ENCODE peak calls at places on chromosome 1, in six cellular contexts. One of them, this sample, is unnamed.

GRCh38 chr1:220521755-220522154 is 6.2 kb upstream of the MARK1 start:
- DNase-seq in transverse colon: no peak
- DNase-seq in Panc1: no peak
- DNase-seq in breast epithelium: no peak
- DNase-seq in upper lobe of left lung: no peak
- DNase-seq in esophagus muscularis mucosa: no peak
- DNase-seq in this sample: no peak

GRCh38 chr1:189851806-189852367 is 625.8 kb downstream of the BRINP3 start:
- DNase-seq in Panc1: no peak
- DNase-seq in esophagus muscularis mucosa: no peak
- DNase-seq in upper lobe of left lung: no peak
- DNase-seq in transverse colon: no peak
- DNase-seq in breast epithelium: no peak
- DNase-seq in this sample: no peak

GRCh38 chr1:33886452-33886851 is 22.6 kb downstream of the HMGB4 start:
- DNase-seq in transverse colon: no peak
- DNase-seq in upper lobe of left lung: no peak
- DNase-seq in breast epithelium: no peak
- DNase-seq in esophagus muscularis mucosa: no peak
- DNase-seq in Panc1: no peak
- DNase-seq in this sample: no peak

GRCh38 chr1:171310661-171311087 is 3.3 kb upstream of the FMO4 start:
- DNase-seq in esophagus muscularis mucosa: peak; percentile 66
- DNase-seq in upper lobe of left lung: no peak
- DNase-seq in transverse colon: no peak
- DNase-seq in Panc1: no peak
- DNase-seq in breast epithelium: no peak
- DNase-seq in this sample: no peak

GRCh38 chr1:173669491-173669941 is at the start of gene ANKRD45:
- DNase-seq in transverse colon: no peak
- DNase-seq in esophagus muscularis mucosa: no peak
- DNase-seq in breast epithelium: no peak
- DNase-seq in upper lobe of left lung: peak; percentile 51
- DNase-seq in Panc1: no peak
- DNase-seq in this sample: no peak

GRCh38 chr1:26696645-26697440 is 1.0 kb downstream of the ARID1A start:
- DNase-seq in esophagus muscularis mucosa: no peak
- DNase-seq in upper lobe of left lung: peak; percentile 37
- DNase-seq in breast epithelium: no peak
- DNase-seq in Panc1: no peak
- DNase-seq in transverse colon: peak; percentile 52
- DNase-seq in this sample: no peak

GRCh38 chr1:19484338-19484792 is 974 bp downstream of the CAPZB start:
- DNase-seq in transverse colon: no peak
- DNase-seq in esophagus muscularis mucosa: no peak
- DNase-seq in breast epithelium: no peak
- DNase-seq in Panc1: no peak
- DNase-seq in upper lobe of left lung: no peak
- DNase-seq in this sample: no peak

GRCh38 chr1:25148673-25149300 is 83.5 kb downstream of the SYF2 start:
- DNase-seq in transverse colon: peak; percentile 17
- DNase-seq in esophagus muscularis mucosa: peak; percentile 50
- DNase-seq in breast epithelium: no peak
- DNase-seq in upper lobe of left lung: no peak
- DNase-seq in Panc1: peak; percentile 7
- DNase-seq in this sample: no peak

GRCh38 chr1:209095627-209096595 is 487.6 kb upstream of the CAMK1G start:
- DNase-seq in Panc1: no peak
- DNase-seq in esophagus muscularis mucosa: no peak
- DNase-seq in breast epithelium: no peak
- DNase-seq in upper lobe of left lung: no peak
- DNase-seq in transverse colon: no peak
- DNase-seq in this sample: no peak

GRCh38 chr1:61441723-61442262 is 283.1 kb downstream of the TM2D1 start:
- DNase-seq in esophagus muscularis mucosa: peak; percentile 92
- DNase-seq in breast epithelium: no peak
- DNase-seq in upper lobe of left lung: no peak
- DNase-seq in transverse colon: no peak
- DNase-seq in Panc1: no peak
- DNase-seq in this sample: no peak

GRCh38 chr1:84582802-84583587 is 8.8 kb upstream of the CTBS start:
- DNase-seq in esophagus muscularis mucosa: no peak
- DNase-seq in breast epithelium: no peak
- DNase-seq in upper lobe of left lung: no peak
- DNase-seq in transverse colon: no peak
- DNase-seq in Panc1: no peak
- DNase-seq in this sample: no peak

GRCh38 chr1:188463919-188464318 is 1635.2 kb downstream of the PLA2G4A start:
- DNase-seq in upper lobe of left lung: no peak
- DNase-seq in breast epithelium: no peak
- DNase-seq in Panc1: no peak
- DNase-seq in esophagus muscularis mucosa: no peak
- DNase-seq in transverse colon: no peak
- DNase-seq in this sample: no peak

GRCh38 chr1:247288341-247288740 is 32.5 kb downstream of the VN1R5 start:
- DNase-seq in upper lobe of left lung: no peak
- DNase-seq in esophagus muscularis mucosa: peak; percentile 31
- DNase-seq in Panc1: no peak
- DNase-seq in breast epithelium: no peak
- DNase-seq in transverse colon: no peak
- DNase-seq in this sample: peak; percentile 40

GRCh38 chr1:26353976-26354820 is at the start of gene CRYBG2:
- DNase-seq in esophagus muscularis mucosa: no peak
- DNase-seq in upper lobe of left lung: peak; percentile 45
- DNase-seq in breast epithelium: no peak
- DNase-seq in transverse colon: peak; percentile 84
- DNase-seq in Panc1: no peak
- DNase-seq in this sample: no peak

GRCh38 chr1:158999301-159000069 is 10.2 kb upstream of the IFI16 start:
- DNase-seq in upper lobe of left lung: peak; percentile 63
- DNase-seq in transverse colon: peak; percentile 57
- DNase-seq in breast epithelium: peak; percentile 95
- DNase-seq in esophagus muscularis mucosa: peak; percentile 95
- DNase-seq in Panc1: no peak
- DNase-seq in this sample: peak; percentile 97

GRCh38 chr1:180482425-180483275 is 19.7 kb downstream of the ACBD6 start:
- DNase-seq in upper lobe of left lung: no peak
- DNase-seq in breast epithelium: no peak
- DNase-seq in transverse colon: no peak
- DNase-seq in Panc1: peak; percentile 36
- DNase-seq in esophagus muscularis mucosa: no peak
- DNase-seq in this sample: no peak

GRCh38 chr1:217063065-217063908 is 340.1 kb upstream of the ESRRG start:
- DNase-seq in Panc1: no peak
- DNase-seq in breast epithelium: no peak
- DNase-seq in esophagus muscularis mucosa: no peak
- DNase-seq in upper lobe of left lung: no peak
- DNase-seq in transverse colon: peak; percentile 14
- DNase-seq in this sample: no peak

GRCh38 chr1:33332357-33332789 is 11.5 kb upstream of the A3GALT2 start:
- DNase-seq in esophagus muscularis mucosa: no peak
- DNase-seq in upper lobe of left lung: no peak
- DNase-seq in Panc1: no peak
- DNase-seq in transverse colon: no peak
- DNase-seq in breast epithelium: no peak
- DNase-seq in this sample: no peak

GRCh38 chr1:150875197-150876110 is 945 bp downstream of the ARNT start:
- DNase-seq in upper lobe of left lung: peak; percentile 30
- DNase-seq in breast epithelium: no peak
- DNase-seq in Panc1: no peak
- DNase-seq in transverse colon: peak; percentile 17
- DNase-seq in esophagus muscularis mucosa: no peak
- DNase-seq in this sample: no peak

GRCh38 chr1:22826630-22827580 is 116.3 kb downstream of the EPHB2 start:
- DNase-seq in transverse colon: no peak
- DNase-seq in upper lobe of left lung: peak; percentile 64
- DNase-seq in esophagus muscularis mucosa: no peak
- DNase-seq in Panc1: no peak
- DNase-seq in breast epithelium: peak; percentile 78
- DNase-seq in this sample: no peak

GRCh38 chr1:219128957-219129356 is 44.7 kb upstream of the LYPLAL1 start:
- DNase-seq in transverse colon: no peak
- DNase-seq in Panc1: no peak
- DNase-seq in upper lobe of left lung: no peak
- DNase-seq in esophagus muscularis mucosa: no peak
- DNase-seq in breast epithelium: no peak
- DNase-seq in this sample: no peak

GRCh38 chr1:66351913-66352312 is 182.0 kb upstream of the SGIP1 start:
- DNase-seq in transverse colon: no peak
- DNase-seq in Panc1: no peak
- DNase-seq in upper lobe of left lung: no peak
- DNase-seq in esophagus muscularis mucosa: no peak
- DNase-seq in breast epithelium: no peak
- DNase-seq in this sample: no peak
- TF ChIP-seq POLR2AphosphoS5 in transverse colon: no peak
- TF ChIP-seq POLR2AphosphoS5 in Panc1: no peak
- TF ChIP-seq POLR2AphosphoS5 in upper lobe of left lung: no peak
- TF ChIP-seq POLR2AphosphoS5 in esophagus muscularis mucosa: no peak
- TF ChIP-seq POLR2AphosphoS5 in breast epithelium: no peak
- TF ChIP-seq POLR2AphosphoS5 in this sample: no peak

DNA sequence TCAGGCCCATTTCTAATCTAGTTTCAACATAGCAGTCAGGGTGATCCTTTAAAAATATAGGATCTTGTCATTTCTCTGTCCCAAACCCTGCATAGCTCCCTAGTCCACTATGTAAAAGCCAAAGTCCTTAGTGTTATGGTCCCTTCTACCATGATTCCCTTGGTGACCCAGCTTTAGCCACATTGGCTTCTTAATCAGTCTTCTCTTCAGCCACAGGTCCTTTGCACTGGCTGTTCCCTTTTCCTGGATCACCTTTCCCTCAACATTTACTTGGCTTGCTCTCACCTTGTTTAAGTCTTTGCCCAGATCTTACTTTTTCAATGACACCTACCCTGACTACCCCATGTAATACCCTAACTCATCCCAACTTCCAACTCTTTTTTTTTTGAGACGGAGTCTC is 11.7 kb upstream of the FUCA1 start:
- DNase-seq in breast epithelium: no peak
- DNase-seq in transverse colon: no peak
- DNase-seq in Panc1: no peak
- DNase-seq in upper lobe of left lung: no peak
- DNase-seq in esophagus muscularis mucosa: no peak
- DNase-seq in this sample: no peak
- H3K4me3 ChIP-seq in breast epithelium: no peak overlapping the region
- H3K4me3 ChIP-seq in transverse colon: no peak overlapping the region
- H3K4me3 ChIP-seq in Panc1: no peak overlapping the region
- H3K4me3 ChIP-seq in upper lobe of left lung: no peak overlapping the region
- H3K4me3 ChIP-seq in esophagus muscularis mucosa: no peak overlapping the region
- H3K4me3 ChIP-seq in this sample: no peak overlapping the region

GRCh38 chr1:207088161-207088560 is 499 bp upstream of the C4BPB start:
- DNase-seq in breast epithelium: no peak
- DNase-seq in Panc1: no peak
- DNase-seq in upper lobe of left lung: no peak
- DNase-seq in esophagus muscularis mucosa: no peak
- DNase-seq in transverse colon: no peak
- DNase-seq in this sample: no peak

GRCh38 chr1:207084701-207085180 is 3.9 kb upstream of the C4BPB start:
- DNase-seq in transverse colon: peak; percentile 58
- DNase-seq in upper lobe of left lung: peak; percentile 76
- DNase-seq in breast epithelium: peak; percentile 34
- DNase-seq in Panc1: peak; percentile 47
- DNase-seq in esophagus muscularis mucosa: no peak
- DNase-seq in this sample: no peak

GRCh38 chr1:207088731-207089626 is at the start of gene C4BPB:
- DNase-seq in Panc1: no peak
- DNase-seq in transverse colon: peak; percentile 66
- DNase-seq in esophagus muscularis mucosa: no peak
- DNase-seq in upper lobe of left lung: peak; percentile 36
- DNase-seq in breast epithelium: peak; percentile 44
- DNase-seq in this sample: no peak

GRCh38 chr1:207084241-207084640 is 4.4 kb upstream of the C4BPB start:
- DNase-seq in transverse colon: no peak
- DNase-seq in esophagus muscularis mucosa: no peak
- DNase-seq in breast epithelium: no peak
- DNase-seq in Panc1: no peak
- DNase-seq in upper lobe of left lung: no peak
- DNase-seq in this sample: no peak

DNA sequence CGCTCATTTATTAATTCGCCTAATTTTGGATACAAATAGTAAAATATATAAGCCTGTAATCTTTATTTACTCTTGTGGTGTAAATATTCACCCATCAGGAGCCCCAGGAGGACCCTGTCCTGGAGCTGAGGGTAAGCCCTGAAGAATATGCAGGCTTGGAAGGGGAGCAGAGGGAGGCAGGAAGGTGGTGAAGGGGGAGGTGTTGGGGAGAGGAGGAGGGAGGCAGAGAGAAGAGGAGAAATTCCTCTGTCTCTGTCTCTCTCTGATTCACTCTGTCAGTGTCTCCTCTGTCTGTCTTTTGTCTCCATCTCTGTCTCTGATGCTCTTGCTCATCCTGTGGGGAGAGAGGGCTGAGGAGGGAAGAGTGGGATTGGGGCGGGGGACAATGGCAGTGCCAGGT is 2.8 kb upstream of the C4BPB start:
- DNase-seq in esophagus muscularis mucosa: no peak
- DNase-seq in Panc1: no peak
- DNase-seq in transverse colon: no peak
- DNase-seq in upper lobe of left lung: no peak
- DNase-seq in breast epithelium: no peak
- DNase-seq in this sample: no peak
- H3K4me1 ChIP-seq in esophagus muscularis mucosa: no peaks in the 10 kb centered on the region
- H3K4me1 ChIP-seq in Panc1: peaks cover 2% of the 10 kb centered on the region
- H3K4me1 ChIP-seq in transverse colon: peaks cover 17% of the 10 kb centered on the region
- H3K4me1 ChIP-seq in upper lobe of left lung: peaks cover 21% of the 10 kb centered on the region
- H3K4me1 ChIP-seq in breast epithelium: no peaks in the 10 kb centered on the region
- H3K4me1 ChIP-seq in this sample: peaks cover 5% of the 10 kb centered on the region

DNA sequence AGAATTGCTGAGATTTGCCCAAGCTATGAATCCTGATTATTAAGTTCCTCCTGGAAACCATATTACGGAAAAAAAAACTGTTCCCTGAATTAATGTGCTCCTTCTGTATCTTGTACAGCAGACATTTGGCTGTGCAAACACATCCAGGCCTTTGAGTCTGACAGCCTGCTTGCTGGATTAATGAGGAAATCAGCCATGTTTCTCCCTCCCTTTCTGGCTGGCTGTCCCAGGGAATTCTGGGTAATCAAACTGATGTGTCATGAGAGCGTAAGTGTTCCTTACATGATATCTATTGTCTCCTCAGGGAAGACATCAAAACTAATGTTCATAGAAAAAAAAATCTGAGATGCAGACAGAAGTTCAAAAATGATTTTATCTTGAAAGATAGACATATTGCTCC is 18.8 kb downstream of the PGBD5 start:
- DNase-seq in esophagus muscularis mucosa: no peak
- DNase-seq in upper lobe of left lung: no peak
- DNase-seq in transverse colon: no peak
- DNase-seq in breast epithelium: no peak
- DNase-seq in Panc1: no peak
- DNase-seq in this sample: no peak
- TF ChIP-seq POLR2AphosphoS5 in esophagus muscularis mucosa: no peak
- TF ChIP-seq POLR2AphosphoS5 in upper lobe of left lung: no peak
- TF ChIP-seq POLR2AphosphoS5 in transverse colon: no peak
- TF ChIP-seq POLR2AphosphoS5 in breast epithelium: no peak
- TF ChIP-seq POLR2AphosphoS5 in Panc1: no peak
- TF ChIP-seq POLR2AphosphoS5 in this sample: no peak

GRCh38 chr1:234531181-234532132 is 52.5 kb upstream of the TARBP1 start:
- DNase-seq in upper lobe of left lung: no peak
- DNase-seq in breast epithelium: peak; percentile 82
- DNase-seq in Panc1: no peak
- DNase-seq in esophagus muscularis mucosa: no peak
- DNase-seq in transverse colon: peak; percentile 44
- DNase-seq in this sample: no peak
- H3K4me3 ChIP-seq in upper lobe of left lung: no peak overlapping the region
- H3K4me3 ChIP-seq in breast epithelium: peak overlapping the region; percentile 6
- H3K4me3 ChIP-seq in Panc1: no peak overlapping the region
- H3K4me3 ChIP-seq in esophagus muscularis mucosa: peak overlapping the region; percentile 42
- H3K4me3 ChIP-seq in transverse colon: no peak overlapping the region
- H3K4me3 ChIP-seq in this sample: peak overlapping the region; percentile 24